ENCODE peak calls at places on chromosomes 1 and 21, in ten cellular contexts. I is IMR-90; R is ascending aorta; Q is T-helper 2 cell; C is adipocyte; D is activated CD8-positive, alpha-beta T cell treated with anti-CD3 and anti-CD28 coated beads, Interleukin-2, amount 10 ng/mL, durations not matched to agents 7 days and 5 days; V is stimulated activated naive B cell treated with anti-CD40 and anti-IgM and Interleukin-4, amounts not matched to agents 10 μg/mL and 1 μg/mL and 100 μg/mL, for 72 hours; M is EH; X is AG10803; B is left kidney. O is an unnamed sample.

GRCh38 chr1:54118704-54119103 is 34.1 kb downstream of the CDCP2 start:
- DNase-seq in X (peak; percentile 70), R (no peak), C (peak; percentile 47), I (peak; percentile 90), M (peak; percentile 95), Q (no peak), B (no peak), D (no peak), V (no peak), O (peak; percentile 76)

GRCh38 chr1:206803221-206803730 is 31.0 kb upstream of the IL10 start:
- DNase-seq in C (no peak), R (peak; percentile 20), B (no peak), I (no peak), D (peak; percentile 91), Q (peak; percentile 99), X (no peak), V (no peak), M (no peak), O (no peak)

GRCh38 chr1:58555393-58555792 is 8.9 kb upstream of the OMA1 start:
- DNase-seq in X (no peak), D (no peak), C (no peak), B (no peak), R (no peak), Q (no peak), V (no peak), M (no peak), I (no peak), O (no peak)

GRCh38 chr1:3133671-3134070 is 64.7 kb downstream of the PRDM16 start:
- DNase-seq in C (peak; percentile 7), D (no peak), I (no peak), X (no peak), B (no peak), V (no peak), R (no peak), M (no peak), Q (no peak), O (no peak)

GRCh38 chr21:42315296-42315891 is at the start of gene TFF3:
- DNase-seq in X (no peak), C (no peak), V (no peak), I (no peak), R (no peak), D (no peak), Q (no peak), B (peak; percentile 96), M (no peak), O (peak; percentile 67)

GRCh38 chr21:45330075-45330781 is 42.5 kb upstream of the POFUT2 start:
- DNase-seq in D (no peak), R (no peak), M (peak; percentile 98), C (peak; percentile 86), X (peak; percentile 90), Q (no peak), V (no peak), B (peak; percentile 88), I (peak; percentile 88), O (peak; percentile 84)

GRCh38 chr1:230248876-230249275 is 177.3 kb downstream of the PGBD5 start:
- DNase-seq in D (no peak), Q (no peak), M (no peak), V (no peak), I (no peak), X (no peak), B (no peak), C (peak; percentile 42), R (no peak), O (no peak)

GRCh38 chr1:185646202-185646683 is 87.9 kb upstream of the HMCN1 start:
- DNase-seq in C (peak; percentile 96), D (no peak), I (peak; percentile 98), V (no peak), R (no peak), B (peak; percentile 91), M (peak; percentile 100), X (peak; percentile 99), Q (no peak), O (peak; percentile 98)

GRCh38 chr1:111364690-111365089 is 62.8 kb downstream of the OVGP1 start:
- DNase-seq in M (peak; percentile 37), X (no peak), I (no peak), D (no peak), Q (no peak), C (peak; percentile 21), V (no peak), B (no peak), R (no peak), O (no peak)

GRCh38 chr1:217078010-217078704 is 354.9 kb upstream of the ESRRG start:
- DNase-seq in D (no peak), X (no peak), I (peak; percentile 20), V (no peak), Q (no peak), B (peak; percentile 74), R (no peak), C (no peak), M (no peak), O (peak; percentile 37)

GRCh38 chr1:241536383-241536782 is 4.2 kb downstream of the KMO start:
- DNase-seq in Q (no peak), B (no peak), C (peak; percentile 11), M (peak; percentile 3), D (no peak), I (peak; percentile 5), R (no peak), V (no peak), X (no peak), O (no peak)